ENCODE peak calls at places on chromosomes 13 and 19, in nine cellular contexts. M is NCI-H774, O is lung, J is endothelial cell, C is mammary epithelial cell, V is SK-N-DZ, B is adrenal gland, D is brain microvascular endothelial cell, R is lower leg skin. Z is an unnamed sample.

GRCh38 chr13:112777637-112778406 is 88.0 kb downstream of the ATP11A start:
- DNase-seq in B (no peak), M (no peak), D (no peak), V (no peak), C (no peak), R (no peak), O (no peak), J (no peak), Z (no peak)

GRCh38 chr19:13817018-13817614 is 21.9 kb downstream of the ZSWIM4 start:
- DNase-seq in M (peak), C (no peak), J (no peak), V (no peak), O (peak), D (no peak), B (no peak), R (no peak), Z (no peak)

GRCh38 chr19:10000171-10000826 is 10.0 kb downstream of the COL5A3 start:
- DNase-seq in M (peak), D (peak), C (peak), J (peak), O (peak), R (peak), B (peak), V (peak), Z (peak)

GRCh38 chr19:5156231-5156986 is 184.2 kb downstream of the PTPRS start:
- DNase-seq in C (no peak), O (no peak), B (no peak), R (no peak), D (no peak), M (no peak), J (no peak), V (peak), Z (peak)

GRCh38 chr13:43831088-43831487 is 44.3 kb upstream of the ENOX1 start:
- DNase-seq in C (peak), B (no peak), V (no peak), M (no peak), J (no peak), O (no peak), R (no peak), D (peak), Z (no peak)

GRCh38 chr19:10353793-10354391 is 14.5 kb upstream of the ICAM3 start:
- DNase-seq in D (peak), V (peak), C (no peak), O (no peak), B (peak), R (no peak), M (no peak), J (peak), Z (no peak)

GRCh38 chr13:52916483-52916990 is 68.1 kb upstream of the PCDH8 start:
- DNase-seq in J (no peak), M (no peak), C (no peak), R (no peak), V (no peak), O (no peak), D (no peak), B (no peak), Z (no peak)

GRCh38 chr13:114119196-114119595 is 13.2 kb downstream of the RASA3 start:
- DNase-seq in O (no peak), J (peak), C (peak), B (no peak), D (peak), V (no peak), R (no peak), M (no peak), Z (no peak)

GRCh38 chr13:99347911-99348451 is 40.8 kb upstream of the GPR183 start:
- DNase-seq in O (no peak), B (no peak), V (no peak), R (no peak), C (no peak), J (no peak), D (no peak), M (no peak), Z (no peak)

GRCh38 chr13:101415358-101416174 is 742 bp downstream of the NALCN start:
- DNase-seq in J (no peak), R (no peak), V (peak), D (no peak), O (no peak), M (no peak), B (no peak), C (no peak), Z (no peak)

GRCh38 chr13:24124789-24125476 is 35.6 kb upstream of the SPATA13 start:
- DNase-seq in V (no peak), B (no peak), D (no peak), J (no peak), R (no peak), C (no peak), M (no peak), O (no peak), Z (no peak)

GRCh38 chr19:1858412-1859081 is 4.8 kb downstream of the KLF16 start:
- DNase-seq in C (no peak), B (no peak), D (no peak), M (no peak), R (no peak), V (no peak), O (no peak), J (no peak), Z (no peak)

GRCh38 chr19:45667620-45668341 is at the start of gene GIPR:
- DNase-seq in C (peak), V (no peak), M (peak), J (no peak), O (peak), D (peak), R (peak), B (no peak), Z (peak)

GRCh38 chr19:47697863-47698609 is 15.2 kb upstream of the EHD2 start:
- DNase-seq in B (peak), R (peak), C (peak), D (peak), M (peak), O (peak), J (peak), V (peak), Z (peak)

GRCh38 chr19:42345191-42345812 is 19.9 kb downstream of the MEGF8 start:
- DNase-seq in M (no peak), C (no peak), D (no peak), R (no peak), J (no peak), O (no peak), V (no peak), B (no peak), Z (no peak)

GRCh38 chr19:12720296-12720695 is 3.4 kb downstream of the TNPO2 start:
- DNase-seq in V (no peak), M (no peak), J (no peak), B (no peak), O (no peak), C (no peak), D (no peak), R (no peak), Z (no peak)

GRCh38 chr13:49641810-49642291 is 13.5 kb downstream of the ARL11 start:
- DNase-seq in J (no peak), M (no peak), B (peak), V (no peak), R (peak), C (peak), D (peak), O (peak), Z (no peak)

GRCh38 chr19:778910-779653 is 18.2 kb upstream of the PTBP1 start:
- DNase-seq in C (peak), V (peak), O (peak), R (peak), J (peak), M (no peak), B (peak), D (peak), Z (peak)

GRCh38 chr13:113045214-113046007 is 60.2 kb upstream of the F7 start:
- DNase-seq in V (no peak), O (no peak), B (peak), C (no peak), R (no peak), J (no peak), M (no peak), D (no peak), Z (no peak)

GRCh38 chr19:1446713-1447564 is 3.0 kb upstream of the APC2 start:
- DNase-seq in D (no peak), M (no peak), V (peak), R (no peak), C (no peak), B (no peak), O (no peak), J (peak), Z (no peak)

GRCh38 chr19:38634757-38635482 is 12.5 kb upstream of the ACTN4 start:
- DNase-seq in C (no peak), O (peak), R (peak), M (peak), J (peak), D (peak), V (peak), B (peak), Z (peak)

GRCh38 chr19:45455707-45456499 is 11.9 kb upstream of the FOSB start:
- DNase-seq in O (peak), C (peak), J (peak), M (peak), B (peak), V (no peak), R (peak), D (peak), Z (peak)